ENCODE peak calls at places on chromosomes 16 and 17, in seven cellular contexts. S is neural progenitor cell; D is CD4-positive, CD25-positive, alpha-beta regulatory T cell; W is cardiac muscle cell; U is A673; A is Caco-2; H is A549. X is an unnamed sample.

GRCh38 chr17:76998839-76999238 is 130.6 kb downstream of the MGAT5B start:
- DNase-seq in S (no peak), U (no peak), W (no peak), A (no peak), H (no peak), D (no peak), X (no peak)

GRCh38 chr17:67035131-67036083 is 8.9 kb upstream of the CACNG1 start:
- DNase-seq in S (no peak), A (no peak), W (no peak), H (no peak), U (no peak), D (no peak), X (no peak)

GRCh38 chr17:38325221-38325851 is 18.4 kb downstream of the GPR179 start:
- DNase-seq in U (no peak), H (no peak), S (peak; percentile 50), W (no peak), D (no peak), A (no peak), X (no peak)

GRCh38 chr16:66007717-66008116 is 358.8 kb upstream of the CDH5 start:
- DNase-seq in W (no peak), H (no peak), A (no peak), U (no peak), S (peak; percentile 8), D (no peak), X (no peak)

GRCh38 chr17:27200476-27200875 is 93.4 kb upstream of the WSB1 start:
- DNase-seq in U (no peak), D (no peak), A (no peak), S (no peak), W (no peak), H (no peak), X (no peak)

GRCh38 chr17:50863221-50863843 is 2.8 kb downstream of the TOB1 start:
- DNase-seq in A (peak; percentile 83), S (peak; percentile 69), H (no peak), U (peak; percentile 16), W (peak; percentile 59), D (peak; percentile 19), X (no peak)

GRCh38 chr16:57091200-57091989 is 988 bp upstream of the CPNE2 start:
- DNase-seq in S (peak; percentile 31), U (peak; percentile 52), A (peak; percentile 74), D (no peak), H (peak; percentile 67), W (peak; percentile 54), X (peak; percentile 60)

GRCh38 chr17:37490638-37491614 is 1.2 kb downstream of the DUSP14 start:
- DNase-seq in S (peak; percentile 70), A (peak; percentile 70), H (peak; percentile 90), D (no peak), W (peak; percentile 76), U (peak; percentile 57), X (peak; percentile 87)

GRCh38 chr16:72262711-72263110 is 90.8 kb upstream of the PMFBP1 start:
- DNase-seq in U (no peak), H (no peak), W (no peak), S (no peak), A (no peak), D (no peak), X (no peak)

GRCh38 chr17:17416400-17417360 is 60.1 kb upstream of the MED9 start:
- DNase-seq in H (peak; percentile 41), D (no peak), S (no peak), A (peak; percentile 21), U (peak; percentile 35), W (no peak), X (no peak)

GRCh38 chr17:29568331-29569244 is at the start of gene TP53I13:
- DNase-seq in S (peak; percentile 93), A (peak; percentile 93), D (peak; percentile 83), H (peak; percentile 82), W (peak; percentile 95), U (peak; percentile 95), X (peak; percentile 64)

GRCh38 chr17:67183531-67183930 is 61.5 kb downstream of the HELZ start:
- DNase-seq in D (no peak), A (no peak), S (no peak), W (no peak), U (no peak), H (no peak), X (no peak)

GRCh38 chr16:142405-142804 is 3.9 kb upstream of the NPRL3 start:
- DNase-seq in A (no peak), U (no peak), W (no peak), S (no peak), H (no peak), D (no peak), X (no peak)

GRCh38 chr17:28338056-28338768 is 2.7 kb downstream of the TNFAIP1 start:
- DNase-seq in H (no peak), W (no peak), U (no peak), S (no peak), A (no peak), D (no peak), X (no peak)

GRCh38 chr17:82246365-82247174 is 17.7 kb downstream of the SLC16A3 start:
- DNase-seq in H (peak; percentile 92), U (peak; percentile 96), S (no peak), A (no peak), W (no peak), D (no peak), X (peak; percentile 80)

GRCh38 chr16:65406076-65406475 is 284.2 kb upstream of the CDH11 start:
- DNase-seq in H (no peak), D (no peak), U (no peak), W (no peak), S (no peak), A (no peak), X (no peak)

GRCh38 chr17:64426584-64426983 is 22.3 kb upstream of the MILR1 start:
- DNase-seq in U (no peak), S (no peak), A (peak; percentile 9), H (no peak), D (no peak), W (no peak), X (no peak)

GRCh38 chr17:18039535-18040286 is 503 bp downstream of the GID4 start:
- DNase-seq in H (peak; percentile 36), S (peak; percentile 78), D (no peak), W (peak; percentile 68), A (peak; percentile 65), U (no peak), X (peak; percentile 53)

GRCh38 chr17:77322284-77322533 is 181.4 kb downstream of the SEC14L1 start:
- DNase-seq in W (no peak), D (no peak), S (no peak), U (no peak), H (no peak), A (no peak), X (no peak)

GRCh38 chr16:4097826-4098240 is 18.4 kb downstream of the ADCY9 start:
- DNase-seq in D (no peak), U (no peak), A (no peak), H (no peak), S (no peak), W (no peak), X (no peak)

GRCh38 chr17:7686221-7687071 is 844 bp downstream of the TP53 start:
- DNase-seq in D (peak; percentile 72), A (peak; percentile 73), H (peak; percentile 78), S (peak; percentile 90), W (peak; percentile 83), U (peak; percentile 92), X (peak; percentile 66)

GRCh38 chr17:50691550-50692447 is 15.9 kb downstream of the ANKRD40 start:
- DNase-seq in U (no peak), S (no peak), W (no peak), D (no peak), H (no peak), A (no peak), X (no peak)

DNA sequence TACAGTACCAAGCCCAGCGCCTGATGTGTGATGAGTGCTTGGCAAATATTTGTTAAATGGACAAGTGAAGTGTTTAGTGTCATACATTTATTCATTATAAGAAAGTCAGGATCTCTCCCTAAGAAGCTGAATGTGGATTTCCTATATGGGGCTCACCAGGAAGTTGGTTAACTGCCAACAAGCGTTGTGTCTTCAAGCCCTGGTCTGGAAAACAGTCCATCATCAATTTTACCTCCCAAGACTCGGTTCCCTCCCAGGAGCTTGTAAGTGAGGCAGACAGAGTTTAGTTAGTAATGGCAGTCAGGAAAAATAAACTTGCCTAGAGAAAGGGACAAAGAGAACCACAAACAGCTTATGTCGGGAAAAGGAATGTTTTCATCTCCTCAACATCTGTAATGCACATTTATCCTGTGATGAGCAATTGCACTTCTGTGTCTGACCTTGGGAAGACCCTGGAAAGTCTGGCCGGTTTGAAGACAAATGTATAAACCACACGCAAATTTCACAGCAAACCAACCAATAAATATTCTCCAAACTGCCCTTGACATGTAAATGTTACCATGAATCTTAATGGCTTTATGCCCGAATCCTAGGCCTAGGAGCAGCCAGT is 28.3 kb downstream of the C16orf95 start:
- DNase-seq in S (no peak), A (no peak), W (no peak), H (no peak), U (no peak), D (no peak), X (no peak)
- H3K4me1 ChIP-seq in S (peaks cover 9% of the 10 kb centered on the region), A (no peaks in the 10 kb centered on the region), W (no peaks in the 10 kb centered on the region), H (no peaks in the 10 kb centered on the region), U (no peaks in the 10 kb centered on the region), D (no peaks in the 10 kb centered on the region), X (no peaks in the 10 kb centered on the region)

DNA sequence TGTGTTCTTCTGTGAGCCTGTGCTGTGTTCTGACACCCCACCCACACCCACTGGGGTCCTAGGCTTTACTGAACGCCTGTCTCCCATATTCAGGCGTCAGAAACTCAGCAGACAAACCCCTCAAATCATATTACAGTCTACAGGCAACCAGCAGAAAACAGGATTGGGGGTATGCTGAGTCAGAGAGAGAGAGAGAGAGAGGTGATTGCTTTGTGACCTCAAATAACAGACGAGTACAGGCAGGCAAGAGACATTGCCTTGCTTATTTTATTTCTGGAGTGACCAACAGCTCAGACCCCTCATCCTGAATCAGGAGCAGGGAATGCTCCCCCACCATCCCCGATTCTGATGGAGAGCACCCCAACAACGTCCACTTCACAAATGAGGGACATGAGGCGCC is 473.9 kb downstream of the PMP22 start:
- DNase-seq in H (no peak), S (no peak), W (no peak), A (no peak), U (no peak), D (no peak), X (no peak)
- H3K4me1 ChIP-seq in H (no peaks in the 10 kb centered on the region), S (peaks cover 4% of the 10 kb centered on the region), W (peaks cover 5% of the 10 kb centered on the region), A (no peaks in the 10 kb centered on the region), U (no peaks in the 10 kb centered on the region), D (no peaks in the 10 kb centered on the region), X (no peaks in the 10 kb centered on the region)

GRCh38 chr16:22081050-22081449 is 11.3 kb upstream of the VWA3A start:
- DNase-seq in U (no peak), H (no peak), S (no peak), D (no peak), A (no peak), W (no peak), X (no peak)
- H3K4me1 ChIP-seq in U (no peaks in the 10 kb centered on the region), H (no peaks in the 10 kb centered on the region), S (peaks cover 4% of the 10 kb centered on the region), D (peaks cover 5% of the 10 kb centered on the region), A (no peaks in the 10 kb centered on the region), W (no peaks in the 10 kb centered on the region), X (no peaks in the 10 kb centered on the region)

GRCh38 chr17:19372004-19372365 is 6.3 kb upstream of the MAPK7 start:
- DNase-seq in W (no peak), H (no peak), A (no peak), U (no peak), S (no peak), D (no peak), X (no peak)

GRCh38 chr17:19371259-19372003 is 6.9 kb upstream of the MAPK7 start:
- DNase-seq in A (no peak), H (no peak), D (no peak), W (no peak), U (no peak), S (no peak), X (no peak)

GRCh38 chr17:19369107-19369778 is 6.7 kb upstream of the B9D1 start:
- DNase-seq in H (no peak), D (no peak), W (no peak), S (no peak), A (no peak), U (no peak), X (no peak)

GRCh38 chr17:19369846-19370492 is 7.4 kb upstream of the B9D1 start:
- DNase-seq in D (no peak), A (no peak), W (no peak), U (no peak), S (no peak), H (no peak), X (no peak)

GRCh38 chr17:19370493-19370960 is 7.8 kb upstream of the MAPK7 start:
- DNase-seq in H (no peak), W (no peak), D (no peak), U (no peak), A (no peak), S (no peak), X (no peak)
- H3K4me1 ChIP-seq in H (peaks cover 14% of the 10 kb centered on the region), W (peaks cover under 1% of the 10 kb centered on the region), D (peaks cover 37% of the 10 kb centered on the region), U (no peaks in the 10 kb centered on the region), A (peaks cover 5% of the 10 kb centered on the region), S (peaks cover 4% of the 10 kb centered on the region), X (no peaks in the 10 kb centered on the region)

X was measured in PC-9.